ENCODE peak calls at places on chromosomes 4 and X, in eight cellular contexts. A is right lobe of liver, H is fibroblast of lung, D is GM23338, T is bronchial epithelial cell, Z is sigmoid colon, M is MCF 10A, R is dorsolateral prefrontal cortex. W is an unnamed sample.

GRCh38 chr4:149885896-149886295 is 70.3 kb upstream of the IQCM start:
- DNase-seq in A (no peak), H (peak), D (no peak), T (peak), Z (no peak), M (no peak), R (no peak), W (no peak)

GRCh38 chr4:156596026-156596425 is 375.6 kb downstream of the PDGFC start:
- DNase-seq in A (no peak), H (peak), D (no peak), T (no peak), Z (no peak), M (no peak), R (no peak), W (no peak)

GRCh38 chrX:123975180-123975579 is 13.7 kb downstream of the STAG2 start:
- DNase-seq in A (no peak), H (peak), D (no peak), T (peak), Z (no peak), M (no peak), R (no peak), W (no peak)

GRCh38 chr4:138835833-138836521 is 179.6 kb upstream of the NOCT start:
- DNase-seq in A (peak), H (peak), D (no peak), T (peak), Z (no peak), M (peak), R (no peak), W (no peak)

GRCh38 chr4:40350627-40351227 is 15.6 kb downstream of the CHRNA9 start:
- DNase-seq in A (no peak), H (no peak), D (no peak), T (no peak), Z (no peak), M (no peak), R (no peak), W (no peak)

GRCh38 chr4:127509155-127509554 is 123.6 kb upstream of the INTU start:
- DNase-seq in A (no peak), H (peak), D (no peak), T (no peak), Z (no peak), M (no peak), R (no peak), W (no peak)

GRCh38 chr4:28709821-28710330 is 1849.2 kb downstream of the STIM2 start:
- DNase-seq in A (no peak), H (no peak), D (no peak), T (no peak), Z (no peak), M (peak), R (no peak), W (no peak)

GRCh38 chr4:38523524-38524448 is 140.2 kb upstream of the KLF3 start:
- DNase-seq in A (no peak), H (peak), D (no peak), T (peak), Z (no peak), M (no peak), R (no peak), W (no peak)

GRCh38 chr4:187171731-187172339 is 448.2 kb upstream of the FAT1 start:
- DNase-seq in A (no peak), H (peak), D (no peak), T (peak), Z (no peak), M (peak), R (no peak), W (no peak)

GRCh38 chr4:141427726-141428296 is 207.1 kb downstream of the ZNF330 start:
- DNase-seq in A (no peak), H (peak), D (no peak), T (peak), Z (no peak), M (no peak), R (no peak), W (no peak)

GRCh38 chr4:109078724-109079123 is 223.7 kb downstream of the COL25A1 start:
- DNase-seq in A (no peak), H (peak), D (no peak), T (no peak), Z (no peak), M (peak), R (no peak), W (no peak)

GRCh38 chrX:80246273-80246672 is 174.0 kb upstream of the TENT5D start:
- DNase-seq in A (no peak), H (no peak), D (peak), T (peak), Z (no peak), M (peak), R (no peak), W (no peak)

GRCh38 chrX:68832101-68832416 is 3.2 kb downstream of the EFNB1 start:
- DNase-seq in A (no peak), H (peak), D (peak), T (peak), Z (peak), M (peak), R (peak), W (peak)

DNA sequence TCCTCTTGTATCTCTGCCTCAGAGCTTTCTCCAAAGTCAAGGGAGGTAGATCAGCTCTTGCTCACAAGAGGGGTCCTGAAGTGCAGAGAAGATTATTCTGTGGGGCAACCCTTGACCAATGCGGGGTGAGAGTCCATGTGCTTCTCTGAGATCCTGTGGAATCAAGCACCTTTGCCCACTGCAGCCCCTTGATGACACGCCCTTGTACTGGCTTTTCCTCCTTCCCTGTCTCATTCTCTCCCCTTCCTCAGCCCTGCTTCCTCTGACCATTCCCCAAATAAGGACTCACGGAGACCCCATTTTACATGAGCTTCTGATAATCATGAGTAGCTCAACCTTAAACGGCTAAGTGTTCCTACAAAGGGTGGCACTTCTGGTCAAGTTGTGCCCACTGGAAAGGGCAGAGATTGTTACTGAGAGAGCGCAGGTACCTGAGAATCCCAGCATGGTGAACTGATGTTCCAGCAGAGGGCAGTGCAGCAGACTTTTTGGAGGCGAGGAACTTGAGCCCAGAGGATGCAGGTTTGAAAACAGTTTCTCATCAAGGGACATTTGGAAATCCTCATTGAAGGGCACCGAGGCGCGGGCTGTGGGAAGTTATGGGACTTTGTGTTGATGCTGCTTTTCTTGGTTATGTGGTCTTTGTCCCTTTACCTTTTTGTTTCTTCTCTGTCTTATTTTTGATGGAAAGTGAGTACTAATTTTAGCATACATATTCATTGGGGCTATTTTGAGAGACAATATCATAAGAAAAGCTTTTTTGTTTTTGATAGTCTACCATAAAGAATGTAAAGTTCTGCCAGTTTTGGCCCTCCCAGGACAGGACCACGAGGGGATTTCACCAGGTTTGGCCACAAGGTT is 201.3 kb downstream of the RBM46 start:
- DNase-seq in A (peak), H (peak), D (peak), T (peak), Z (no peak), M (peak), R (peak), W (peak)
- TF ChIP-seq CTCF in A (peak), H (peak), D (peak), T (peak), Z (peak), M (peak), R (peak), W (peak)

GRCh38 chr4:51851090-51851936 is 8.4 kb downstream of the DCUN1D4 start:
- DNase-seq in A (no peak), H (no peak), D (no peak), T (no peak), Z (no peak), M (no peak), R (no peak), W (no peak)
- TF ChIP-seq CTCF in A (no peak), H (no peak), D (no peak), T (no peak), Z (no peak), M (no peak), R (no peak), W (no peak)

GRCh38 chr4:16914208-16914607 is 15.8 kb upstream of the LDB2 start:
- DNase-seq in A (no peak), H (peak), D (peak), T (peak), Z (no peak), M (peak), R (peak), W (no peak)
- TF ChIP-seq CTCF in A (peak), H (peak), D (peak), T (peak), Z (peak), M (peak), R (peak), W (peak)

GRCh38 chr4:124085561-124086180 is 626.9 kb downstream of the ANKRD50 start:
- DNase-seq in A (no peak), H (peak), D (peak), T (no peak), Z (no peak), M (no peak), R (no peak), W (no peak)
- TF ChIP-seq CTCF in A (no peak), H (no peak), D (no peak), T (no peak), Z (no peak), M (no peak), R (no peak), W (no peak)

GRCh38 chr4:2938906-2939305 is 24.3 kb downstream of the NOP14 start:
- DNase-seq in A (no peak), H (no peak), D (no peak), T (no peak), Z (peak), M (no peak), R (peak), W (no peak)

GRCh38 chr4:2936773-2937145 is 26.4 kb downstream of the NOP14 start:
- DNase-seq in A (peak), H (peak), D (no peak), T (peak), Z (peak), M (peak), R (peak), W (no peak)

GRCh38 chr4:2939383-2940243 is 23.6 kb downstream of the NOP14 start:
- DNase-seq in A (peak), H (no peak), D (no peak), T (no peak), Z (peak), M (no peak), R (peak), W (no peak)

GRCh38 chr4:2937146-2937857 is 25.9 kb downstream of the NOP14 start:
- DNase-seq in A (peak), H (peak), D (no peak), T (peak), Z (peak), M (peak), R (peak), W (peak)

GRCh38 chr4:2937986-2938385 is 25.2 kb downstream of the NOP14 start:
- DNase-seq in A (no peak), H (no peak), D (no peak), T (no peak), Z (peak), M (no peak), R (no peak), W (no peak)
- TF ChIP-seq CTCF in A (no peak), H (no peak), D (no peak), T (no peak), Z (no peak), M (no peak), R (no peak), W (no peak)

DNA sequence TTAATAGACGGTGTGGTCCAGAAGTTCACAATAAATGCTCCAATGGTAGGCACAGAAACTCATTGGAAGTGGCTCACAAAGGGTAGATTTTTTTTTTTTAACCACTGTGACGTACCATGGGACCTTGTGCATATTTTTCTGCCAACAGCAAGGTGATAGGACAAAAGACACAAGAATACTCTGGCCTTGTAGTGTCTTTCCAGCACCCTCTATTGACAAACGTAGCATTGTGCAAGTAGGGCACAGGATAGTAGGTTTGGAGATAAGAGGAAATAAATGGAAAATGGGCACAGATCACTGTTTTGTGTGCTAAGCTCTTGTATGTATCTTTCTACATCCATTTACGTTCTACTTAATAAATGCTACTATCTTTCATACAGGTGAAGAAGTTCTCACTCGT is 2054.9 kb downstream of the PCDH7 start:
- DNase-seq in A (peak), H (peak), D (peak), T (peak), Z (no peak), M (peak), R (no peak), W (no peak)
- TF ChIP-seq CTCF in A (peak), H (no peak), D (peak), T (peak), Z (no peak), M (peak), R (peak), W (peak)

GRCh38 chr4:68077301-68077700 is 52.4 kb downstream of the TMPRSS11F start:
- DNase-seq in A (no peak), H (no peak), D (no peak), T (no peak), Z (no peak), M (no peak), R (no peak), W (no peak)

GRCh38 chr4:68077737-68078136 is 51.9 kb downstream of the TMPRSS11F start:
- DNase-seq in A (no peak), H (no peak), D (no peak), T (no peak), Z (no peak), M (no peak), R (peak), W (no peak)

GRCh38 chr4:68074397-68074796 is 55.3 kb downstream of the TMPRSS11F start:
- DNase-seq in A (no peak), H (no peak), D (no peak), T (peak), Z (no peak), M (peak), R (no peak), W (no peak)

GRCh38 chr4:68079918-68080317 is 49.8 kb downstream of the TMPRSS11F start:
- DNase-seq in A (no peak), H (no peak), D (peak), T (peak), Z (no peak), M (no peak), R (no peak), W (no peak)

GRCh38 chr4:68076194-68076593 is 53.5 kb downstream of the TMPRSS11F start:
- DNase-seq in A (no peak), H (no peak), D (peak), T (peak), Z (no peak), M (no peak), R (no peak), W (no peak)
- TF ChIP-seq CTCF in A (no peak), H (no peak), D (peak), T (peak), Z (no peak), M (no peak), R (no peak), W (no peak)

GRCh38 chr4:83189631-83190136 is 75.2 kb upstream of the PLAC8 start:
- DNase-seq in A (peak), H (no peak), D (peak), T (peak), Z (no peak), M (no peak), R (no peak), W (no peak)
- TF ChIP-seq CTCF in A (no peak), H (no peak), D (no peak), T (no peak), Z (no peak), M (no peak), R (no peak), W (no peak)

DNA sequence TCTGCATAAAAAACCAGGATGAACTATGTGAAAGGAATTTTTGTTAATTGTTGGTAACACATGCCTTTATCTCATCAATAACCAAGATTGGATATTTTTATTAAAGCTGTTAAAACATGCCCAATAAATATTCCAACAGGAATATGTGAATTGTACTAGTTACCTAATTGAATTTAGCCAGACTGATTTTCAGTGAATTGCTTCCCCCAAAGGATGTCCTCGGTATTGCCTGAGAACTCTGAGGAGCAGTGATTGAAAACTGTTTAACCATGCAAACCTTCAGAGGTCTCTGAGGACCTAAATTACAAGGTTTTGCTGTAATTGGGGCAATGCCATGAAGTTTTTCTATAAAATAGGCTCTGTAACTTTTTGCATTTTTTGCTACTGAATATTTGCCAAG is 66.6 kb downstream of the BLTP1 start:
- DNase-seq in A (no peak), H (peak), D (peak), T (peak), Z (no peak), M (peak), R (no peak), W (no peak)
- TF ChIP-seq CTCF in A (no peak), H (peak), D (peak), T (no peak), Z (no peak), M (no peak), R (peak), W (peak)

GRCh38 chr4:74830928-74831327 is 36.6 kb upstream of the BTC start:
- DNase-seq in A (no peak), H (no peak), D (no peak), T (no peak), Z (no peak), M (no peak), R (no peak), W (no peak)
- TF ChIP-seq CTCF in A (no peak), H (peak), D (no peak), T (peak), Z (no peak), M (no peak), R (no peak), W (no peak)